ENCODE peak calls at places on chromosome 17, in eight cellular contexts. C is activated T-cell treated with anti-CD3 and anti-CD28 coated beads for 24 hours; K is LHCN-M2; Q is OCI-M1; H is central memory CD4-positive, alpha-beta T cell; S is activated naive CD8-positive, alpha-beta T cell treated with anti-CD3 and anti-CD28 coated beads, Interleukin-2, amount 50 U/mL, for 24 hours; B is CD8-positive, alpha-beta T cell; A is CD4-positive, alpha-beta T cell. N is an unnamed sample.

GRCh38 chr17:61285483-61286320 is 113.9 kb upstream of the TBX2 start:
- DNase-seq in C (no peak), K (peak; percentile 92), Q (no peak), H (no peak), S (no peak), B (no peak), A (no peak), N (no peak)

GRCh38 chr17:80029235-80029974 is 6.3 kb downstream of the TBC1D16 start:
- DNase-seq in C (no peak), K (peak; percentile 98), Q (peak; percentile 16), H (no peak), S (no peak), B (no peak), A (no peak), N (peak; percentile 73)

GRCh38 chr17:77470800-77471733 is 330.3 kb downstream of the SEC14L1 start:
- DNase-seq in C (no peak), K (peak; percentile 42), Q (peak; percentile 68), H (no peak), S (no peak), B (no peak), A (no peak), N (no peak)

GRCh38 chr17:66331038-66331816 is 28.8 kb downstream of the PRKCA start:
- DNase-seq in C (no peak), K (no peak), Q (no peak), H (peak; percentile 65), S (no peak), B (peak; percentile 12), A (no peak), N (no peak)

GRCh38 chr17:79865351-79866210 is 26.3 kb upstream of the CBX4 start:
- DNase-seq in C (no peak), K (no peak), Q (no peak), H (no peak), S (no peak), B (no peak), A (no peak), N (no peak)

GRCh38 chr17:58329035-58329807 is 626 bp upstream of the TSPOAP1 start:
- DNase-seq in C (peak; percentile 89), K (no peak), Q (peak; percentile 98), H (peak; percentile 68), S (peak; percentile 90), B (peak; percentile 56), A (peak; percentile 71), N (peak; percentile 92)

GRCh38 chr17:40564195-40564882 is 933 bp downstream of the CCR7 start:
- DNase-seq in C (no peak), K (no peak), Q (no peak), H (peak; percentile 65), S (peak; percentile 64), B (no peak), A (no peak), N (no peak)

GRCh38 chr17:73371285-73371684 is 59.5 kb upstream of the CDC42EP4 start:
- DNase-seq in C (no peak), K (peak; percentile 85), Q (no peak), H (no peak), S (no peak), B (no peak), A (no peak), N (no peak)

GRCh38 chr17:2064980-2065785 is 10.3 kb downstream of the HIC1 start:
- DNase-seq in C (no peak), K (no peak), Q (peak; percentile 58), H (no peak), S (peak; percentile 76), B (no peak), A (peak; percentile 38), N (no peak)

GRCh38 chr17:8029121-8029520 is 9.7 kb upstream of the ALOX15B start:
- DNase-seq in C (no peak), K (no peak), Q (peak; percentile 75), H (no peak), S (no peak), B (no peak), A (no peak), N (no peak)

GRCh38 chr17:80866050-80866793 is 125.4 kb upstream of the CHMP6 start:
- DNase-seq in C (peak; percentile 65), K (peak; percentile 62), Q (peak; percentile 38), H (peak; percentile 46), S (peak; percentile 85), B (peak; percentile 35), A (peak; percentile 63), N (peak; percentile 74)

GRCh38 chr17:62792122-62792800 is 15.9 kb downstream of the MARCHF10 start:
- DNase-seq in C (no peak), K (peak; percentile 93), Q (no peak), H (no peak), S (no peak), B (no peak), A (no peak), N (peak; percentile 50)

GRCh38 chr17:82349287-82349701 is 9.8 kb upstream of the TEX19 start:
- DNase-seq in C (no peak), K (no peak), Q (no peak), H (no peak), S (no peak), B (no peak), A (no peak), N (no peak)

GRCh38 chr17:35537569-35538209 is at the start of gene SLFN12L:
- DNase-seq in C (peak; percentile 11), K (no peak), Q (peak; percentile 91), H (peak; percentile 40), S (no peak), B (no peak), A (no peak), N (peak; percentile 20)

GRCh38 chr17:79671387-79671752 is 59.4 kb upstream of the ENPP7 start:
- DNase-seq in C (no peak), K (no peak), Q (no peak), H (no peak), S (no peak), B (no peak), A (no peak), N (no peak)

GRCh38 chr17:15231851-15232516 is 33.1 kb downstream of the PMP22 start:
- DNase-seq in C (no peak), K (no peak), Q (no peak), H (no peak), S (no peak), B (no peak), A (no peak), N (no peak)

GRCh38 chr17:28726396-28726911 is 421 bp upstream of the TLCD1 start:
- DNase-seq in C (no peak), K (no peak), Q (peak; percentile 90), H (peak; percentile 67), S (peak; percentile 82), B (peak; percentile 42), A (peak; percentile 43), N (peak; percentile 77)

GRCh38 chr17:2595200-2595599 is 1.7 kb downstream of the PAFAH1B1 start:
- DNase-seq in C (no peak), K (peak; percentile 1), Q (no peak), H (no peak), S (no peak), B (no peak), A (no peak), N (no peak)

GRCh38 chr17:66445229-66445628 is 142.8 kb downstream of the PRKCA start:
- DNase-seq in C (no peak), K (no peak), Q (no peak), H (no peak), S (no peak), B (no peak), A (no peak), N (no peak)

GRCh38 chr17:67027031-67027628 is 17.2 kb upstream of the CACNG1 start:
- DNase-seq in C (no peak), K (no peak), Q (no peak), H (no peak), S (no peak), B (no peak), A (no peak), N (no peak)

GRCh38 chr17:41754066-41754465 is 19.6 kb upstream of the HAP1 start:
- DNase-seq in C (no peak), K (no peak), Q (no peak), H (no peak), S (no peak), B (no peak), A (no peak), N (no peak)